ENCODE peak calls at places on chromosomes 5 and 9, in nine cellular contexts. X, R, A, B, L, D, N, I and Y are unnamed samples.

GRCh38 chr5:175572922-175573321 is 84.9 kb upstream of the HRH2 start:
- DNase-seq in X (no peak), R (peak; percentile 30), A (peak; percentile 4), B (peak; percentile 50), L (no peak), D (peak; percentile 71), N (no peak), I (no peak), Y (peak; percentile 73)

GRCh38 chr5:66958984-66959641 is 237.5 kb downstream of the CD180 start:
- DNase-seq in X (peak; percentile 27), R (peak; percentile 77), A (peak; percentile 72), B (peak; percentile 18), L (peak; percentile 42), D (peak; percentile 45), N (peak; percentile 59), I (peak; percentile 1), Y (peak; percentile 85)

GRCh38 chr9:136799079-136799853 is 3.1 kb downstream of the CCDC183 start:
- DNase-seq in X (peak; percentile 87), R (no peak), A (no peak), B (no peak), L (no peak), D (no peak), N (no peak), I (no peak), Y (no peak)

GRCh38 chr5:114055318-114055788 is 306.5 kb upstream of the KCNN2 start:
- DNase-seq in X (peak; percentile 79), R (peak; percentile 27), A (peak; percentile 5), B (no peak), L (peak; percentile 45), D (peak; percentile 77), N (peak; percentile 32), I (no peak), Y (peak; percentile 48)

GRCh38 chr5:157464518-157465171 is 4.6 kb downstream of the NIPAL4 start:
- DNase-seq in X (peak; percentile 50), R (peak; percentile 95), A (peak; percentile 95), B (peak; percentile 79), L (peak; percentile 88), D (peak; percentile 44), N (peak; percentile 43), I (no peak), Y (peak; percentile 94)

GRCh38 chr9:132190966-132191365 is 29.1 kb downstream of the NTNG2 start:
- DNase-seq in X (no peak), R (no peak), A (no peak), B (no peak), L (no peak), D (no peak), N (no peak), I (no peak), Y (no peak)

GRCh38 chr5:165039748-165040147 is 1534.3 kb downstream of the MAT2B start:
- DNase-seq in X (no peak), R (no peak), A (no peak), B (no peak), L (no peak), D (no peak), N (no peak), I (no peak), Y (no peak)

GRCh38 chr5:168765220-168766037 is 186.3 kb upstream of the PANK3 start:
- DNase-seq in X (no peak), R (peak; percentile 33), A (peak; percentile 56), B (no peak), L (peak; percentile 48), D (no peak), N (peak; percentile 60), I (no peak), Y (peak; percentile 42)

DNA sequence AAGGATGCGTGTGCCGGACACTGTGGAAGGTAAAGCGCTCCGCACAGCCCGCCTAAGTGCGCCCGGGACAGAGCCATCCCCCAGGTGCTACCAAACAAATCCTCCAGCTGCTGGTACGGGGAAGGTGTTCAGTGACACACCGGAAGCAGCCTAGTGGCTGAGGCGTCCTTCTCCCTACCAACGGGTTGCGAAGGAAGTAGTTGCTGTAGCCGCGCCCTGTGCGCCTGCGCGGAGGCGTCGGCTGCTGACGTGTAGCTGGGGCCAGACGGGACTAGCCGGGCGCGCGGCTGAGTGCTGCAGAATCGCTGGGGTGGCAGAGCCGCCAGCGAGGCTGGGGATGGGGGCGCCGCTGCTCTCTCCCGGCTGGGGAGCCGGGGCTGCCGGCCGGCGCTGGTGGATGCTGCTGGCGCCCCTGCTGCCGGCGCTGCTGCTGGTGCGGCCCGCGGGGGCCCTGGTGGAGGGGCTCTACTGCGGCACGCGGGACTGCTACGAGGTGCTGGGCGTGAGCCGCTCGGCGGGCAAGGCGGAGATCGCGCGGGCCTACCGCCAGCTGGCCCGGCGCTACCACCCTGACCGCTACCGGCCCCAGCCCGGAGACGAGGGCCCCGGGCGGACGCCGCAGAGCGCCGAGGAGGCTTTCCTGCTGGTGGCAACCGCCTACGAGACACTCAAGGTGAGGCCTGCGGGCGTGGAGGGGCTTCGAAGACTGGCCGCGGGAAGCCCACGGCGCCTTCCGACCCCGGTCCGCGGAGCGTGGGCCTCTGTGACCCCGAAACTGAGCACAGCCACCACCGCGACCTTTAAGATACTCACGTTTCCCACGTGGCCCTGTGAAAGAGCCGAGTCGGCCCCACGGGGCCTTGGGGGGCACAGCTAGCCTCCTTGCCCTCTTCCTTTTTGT is at the start of gene DNAJC25:
- DNase-seq in X (peak; percentile 98), R (peak; percentile 99), A (peak; percentile 99), B (peak; percentile 91), L (peak; percentile 95), D (peak; percentile 98), N (peak; percentile 99), I (peak; percentile 82), Y (peak; percentile 99)
- TF ChIP-seq CTCF in X (no peak), R (no peak), A (no peak), B (no peak), L (no peak), D (no peak), N (no peak), I (no peak), Y (no peak)

DNA sequence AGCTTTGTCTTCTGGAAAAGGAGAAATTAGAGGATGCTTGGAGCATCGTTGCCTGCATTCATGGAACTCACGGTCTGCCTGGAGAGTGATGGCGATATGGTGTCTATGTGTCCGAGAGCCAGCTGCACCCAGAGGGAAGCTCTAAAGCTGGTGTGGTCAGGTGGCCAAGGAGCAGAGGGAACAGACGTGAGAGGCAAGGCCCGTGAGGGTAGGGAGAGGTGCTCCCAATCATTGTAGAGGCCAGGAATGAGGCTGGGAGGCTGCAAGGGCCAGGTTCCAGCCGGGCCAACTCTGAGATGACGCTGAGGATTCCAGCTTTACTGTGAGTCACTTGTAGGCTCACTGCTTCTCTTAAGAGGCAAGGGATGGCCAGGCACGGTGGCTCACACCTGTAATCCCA is 7.6 kb downstream of the FGD3 start:
- DNase-seq in X (no peak), R (no peak), A (no peak), B (no peak), L (no peak), D (no peak), N (no peak), I (no peak), Y (no peak)
- H3K4me3 ChIP-seq in X (no peak overlapping the region), R (no peak overlapping the region), A (no peak overlapping the region), B (no peak overlapping the region), L (no peak overlapping the region), D (no peak overlapping the region), N (no peak overlapping the region), I (no peak overlapping the region), Y (no peak overlapping the region)

GRCh38 chr5:154768207-154768606 is 13.0 kb downstream of the LARP1 start:
- DNase-seq in X (no peak), R (no peak), A (no peak), B (no peak), L (no peak), D (no peak), N (no peak), I (no peak), Y (no peak)

GRCh38 chr5:154770111-154770510 is 14.9 kb downstream of the LARP1 start:
- DNase-seq in X (no peak), R (no peak), A (no peak), B (no peak), L (no peak), D (no peak), N (no peak), I (no peak), Y (no peak)

GRCh38 chr5:154767537-154767936 is 12.4 kb downstream of the LARP1 start:
- DNase-seq in X (no peak), R (no peak), A (no peak), B (no peak), L (no peak), D (no peak), N (no peak), I (no peak), Y (no peak)

GRCh38 chr5:154773314-154773713 is 18.1 kb downstream of the LARP1 start:
- DNase-seq in X (no peak), R (no peak), A (no peak), B (no peak), L (no peak), D (no peak), N (no peak), I (no peak), Y (no peak)

DNA sequence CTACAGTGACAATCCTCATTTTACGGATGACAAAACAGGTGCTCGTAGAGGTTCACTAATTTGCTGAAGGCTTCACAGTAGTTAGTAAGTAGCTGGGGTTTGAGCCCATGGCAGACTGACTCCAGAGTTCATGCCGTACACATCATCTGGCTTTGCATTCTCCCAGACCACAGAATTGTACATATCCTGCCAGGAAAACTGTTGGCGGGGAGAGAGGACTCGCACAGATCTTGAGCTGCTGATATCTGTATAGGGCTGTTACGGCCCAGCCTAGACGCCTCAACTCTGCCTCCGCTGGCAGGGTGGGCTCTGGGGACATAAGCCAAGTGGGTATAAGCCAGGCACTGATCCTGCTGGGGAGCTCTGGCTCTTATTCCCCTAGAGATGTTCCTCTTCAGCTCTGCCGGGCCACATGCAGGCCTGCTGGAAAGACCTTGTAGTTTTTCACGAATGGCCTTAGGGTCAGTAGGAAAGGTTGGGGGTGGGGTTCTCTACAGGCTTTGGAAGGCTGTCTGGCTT is 16.3 kb downstream of the LARP1 start:
- DNase-seq in X (peak; percentile 38), R (peak; percentile 91), A (peak; percentile 87), B (peak; percentile 54), L (no peak), D (peak; percentile 40), N (peak; percentile 52), I (no peak), Y (peak; percentile 74)
- TF ChIP-seq CTCF in X (no peak), R (peak; percentile 19), A (no peak), B (no peak), L (no peak), D (no peak), N (no peak), I (no peak), Y (no peak)

GRCh38 chr5:14438195-14438606 is 143.4 kb upstream of the OTULINL start:
- DNase-seq in X (no peak), R (no peak), A (no peak), B (no peak), L (no peak), D (no peak), N (no peak), I (no peak), Y (no peak)

GRCh38 chr5:14443665-14444064 is 137.9 kb upstream of the OTULINL start:
- DNase-seq in X (no peak), R (peak; percentile 88), A (peak; percentile 67), B (no peak), L (no peak), D (no peak), N (no peak), I (no peak), Y (no peak)

GRCh38 chr5:14440223-14440597 is 141.4 kb upstream of the OTULINL start:
- DNase-seq in X (no peak), R (no peak), A (no peak), B (no peak), L (no peak), D (no peak), N (no peak), I (no peak), Y (no peak)

GRCh38 chr5:14439087-14439841 is 142.3 kb upstream of the OTULINL start:
- DNase-seq in X (no peak), R (peak; percentile 88), A (peak; percentile 69), B (no peak), L (no peak), D (no peak), N (no peak), I (no peak), Y (no peak)

GRCh38 chr5:14440598-14441401 is 140.8 kb upstream of the OTULINL start:
- DNase-seq in X (peak; percentile 57), R (peak; percentile 96), A (peak; percentile 98), B (no peak), L (peak; percentile 74), D (peak; percentile 66), N (no peak), I (no peak), Y (peak; percentile 90)
- H3K4me3 ChIP-seq in X (no peak overlapping the region), R (peak overlapping the region; percentile 73), A (peak overlapping the region; percentile 97), B (peak overlapping the region; percentile 53), L (peak overlapping the region; percentile 42), D (peak overlapping the region; percentile 30), N (no peak overlapping the region), I (peak overlapping the region; percentile 60), Y (peak overlapping the region; percentile 71)